ENCODE peak calls at places on chromosomes 12 and 14, in ten cellular contexts. I is left ventricle myocardium inferior, H is uterus, G is upper lobe of right lung, C is iPS DF 6.9, P is cardiac muscle cell, W is A549, U is colonic mucosa, M is cardiac fibroblast, S is NT2/D1. D is an unnamed sample.

GRCh38 chr14:30983858-30984257 is 41.6 kb upstream of the AP4S1 start:
- DNase-seq in I (no peak), H (no peak), G (no peak), C (no peak), P (no peak), W (no peak), U (no peak), M (no peak), S (no peak), D (no peak)

GRCh38 chr12:25458047-25458552 is 95.0 kb downstream of the LMNTD1 start:
- DNase-seq in I (no peak), H (no peak), G (no peak), C (no peak), P (peak), W (peak), U (no peak), M (peak), S (no peak), D (peak)

GRCh38 chr14:54427914-54428313 is 13.3 kb downstream of the CNIH1 start:
- DNase-seq in I (no peak), H (no peak), G (no peak), C (no peak), P (no peak), W (no peak), U (no peak), M (no peak), S (no peak), D (no peak)

GRCh38 chr12:21819236-21819635 is 44.7 kb upstream of the KCNJ8 start:
- DNase-seq in I (no peak), H (no peak), G (no peak), C (no peak), P (no peak), W (no peak), U (no peak), M (peak), S (no peak), D (peak)

GRCh38 chr14:23054000-23054811 is 3.1 kb downstream of the CDH24 start:
- DNase-seq in I (no peak), H (no peak), G (peak), C (no peak), P (no peak), W (no peak), U (no peak), M (peak), S (no peak), D (no peak)

GRCh38 chr12:12684375-12685106 is 11.4 kb downstream of the GPR19 start:
- DNase-seq in I (no peak), H (no peak), G (no peak), C (peak), P (peak), W (no peak), U (no peak), M (peak), S (peak), D (peak)

GRCh38 chr14:56325251-56325839 is 207.1 kb downstream of the PELI2 start:
- DNase-seq in I (no peak), H (no peak), G (no peak), C (no peak), P (peak), W (no peak), U (no peak), M (no peak), S (no peak), D (peak)

GRCh38 chr12:49230176-49230575 is 34.7 kb upstream of the TUBA1C start:
- DNase-seq in I (no peak), H (no peak), G (no peak), C (no peak), P (no peak), W (no peak), U (no peak), M (no peak), S (no peak), D (no peak)

GRCh38 chr14:101583709-101584048 is 22.4 kb downstream of the DIO3 start:
- DNase-seq in I (no peak), H (no peak), G (no peak), C (no peak), P (no peak), W (no peak), U (no peak), M (no peak), S (no peak), D (no peak)

GRCh38 chr14:50380455-50380854 is 16.2 kb downstream of the CDKL1 start:
- DNase-seq in I (no peak), H (no peak), G (no peak), C (no peak), P (no peak), W (no peak), U (no peak), M (no peak), S (no peak), D (no peak)

GRCh38 chr14:51871846-51872245 is 11.4 kb downstream of the GNG2 start:
- DNase-seq in I (no peak), H (no peak), G (no peak), C (no peak), P (no peak), W (no peak), U (no peak), M (no peak), S (no peak), D (no peak)

GRCh38 chr12:48447755-48448154 is 24.6 kb upstream of the ANP32D start:
- DNase-seq in I (no peak), H (no peak), G (no peak), C (no peak), P (no peak), W (no peak), U (no peak), M (no peak), S (no peak), D (no peak)

GRCh38 chr12:5242440-5242839 is 189.5 kb upstream of the NTF3 start:
- DNase-seq in I (no peak), H (no peak), G (no peak), C (no peak), P (no peak), W (no peak), U (no peak), M (no peak), S (no peak), D (no peak)

GRCh38 chr12:69846976-69847375 is 21.9 kb downstream of the MYRFL start:
- DNase-seq in I (no peak), H (no peak), G (no peak), C (no peak), P (no peak), W (no peak), U (no peak), M (no peak), S (no peak), D (no peak)

GRCh38 chr12:60107992-60108391 is 512.2 kb downstream of the SLC16A7 start:
- DNase-seq in I (no peak), H (no peak), G (no peak), C (no peak), P (no peak), W (no peak), U (no peak), M (no peak), S (no peak), D (no peak)

GRCh38 chr12:33222357-33222756 is 217.3 kb downstream of the SYT10 start:
- DNase-seq in I (no peak), H (no peak), G (no peak), C (no peak), P (no peak), W (no peak), U (no peak), M (no peak), S (no peak), D (no peak)

GRCh38 chr12:27635349-27635972 is 60.8 kb upstream of the REP15 start:
- DNase-seq in I (no peak), H (no peak), G (no peak), C (peak), P (peak), W (peak), U (no peak), M (peak), S (peak), D (peak)

GRCh38 chr12:51417826-51418225 is 6.8 kb upstream of the SLC4A8 start:
- DNase-seq in I (no peak), H (no peak), G (no peak), C (no peak), P (no peak), W (no peak), U (no peak), M (no peak), S (no peak), D (no peak)

GRCh38 chr14:68815288-68816182 is 22.7 kb upstream of the ZFP36L1 start:
- DNase-seq in I (no peak), H (no peak), G (no peak), C (no peak), P (no peak), W (no peak), U (no peak), M (peak), S (no peak), D (no peak)

GRCh38 chr14:89013098-89013504 is 188.7 kb downstream of the TTC8 start:
- DNase-seq in I (no peak), H (no peak), G (peak), C (no peak), P (peak), W (peak), U (peak), M (peak), S (no peak), D (peak)
- H3K4me3 ChIP-seq in I (no peak), H (no peak), G (no peak), C (no peak), P (no peak), W (peak), U (peak), M (no peak), S (no peak), D (no peak)

DNA sequence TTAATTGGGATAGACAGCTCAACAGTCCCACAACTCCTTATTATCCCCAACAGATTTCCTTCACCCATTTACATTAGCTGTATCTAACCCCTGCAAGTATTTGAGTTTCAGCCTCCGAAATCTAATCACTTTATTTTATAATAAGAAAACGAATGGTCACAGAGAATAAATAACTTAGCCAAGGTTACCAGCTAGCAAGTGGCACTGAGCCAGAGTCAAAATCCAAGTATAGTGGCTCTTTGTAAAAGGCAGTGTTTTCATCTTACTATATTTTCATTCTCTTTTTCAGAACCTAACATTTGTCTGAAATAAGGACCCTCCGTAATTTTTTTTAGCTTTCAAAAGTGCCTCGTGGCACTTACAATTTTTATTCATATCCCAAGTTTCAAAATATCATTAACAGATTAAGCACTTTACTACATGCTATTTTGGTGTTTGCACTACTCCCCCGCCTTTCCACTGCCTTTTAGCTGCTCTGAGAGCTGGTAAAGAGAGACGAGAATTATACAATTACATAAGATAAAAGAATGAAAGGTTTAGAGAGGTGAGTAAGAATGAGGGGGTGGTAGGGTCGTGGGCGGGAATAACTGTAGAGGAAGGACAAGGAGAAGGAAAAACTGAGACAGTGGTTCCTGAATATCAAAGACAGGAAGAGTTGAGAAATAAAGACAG is 3.7 kb upstream of the USP15 start:
- DNase-seq in I (no peak), H (no peak), G (no peak), C (no peak), P (peak), W (no peak), U (no peak), M (peak), S (no peak), D (no peak)
- H3K4me3 ChIP-seq in I (peak), H (peak), G (no peak), C (no peak), P (no peak), W (no peak), U (no peak), M (no peak), S (no peak), D (no peak)

GRCh38 chr14:61147898-61148549 is 133.1 kb downstream of the TMEM30B start:
- DNase-seq in I (no peak), H (peak), G (no peak), C (no peak), P (peak), W (no peak), U (no peak), M (peak), S (no peak), D (peak)
- H3K4me3 ChIP-seq in I (no peak), H (no peak), G (no peak), C (no peak), P (no peak), W (no peak), U (no peak), M (no peak), S (no peak), D (no peak)

GRCh38 chr12:133180669-133181068 is 626 bp upstream of the ZNF268 start:
- DNase-seq in I (no peak), H (no peak), G (no peak), C (no peak), P (no peak), W (no peak), U (no peak), M (no peak), S (no peak), D (no peak)
- H3K4me3 ChIP-seq in I (peak), H (no peak), G (peak), C (no peak), P (no peak), W (peak), U (no peak), M (no peak), S (no peak), D (no peak)

GRCh38 chr12:31931796-31932715 is 27.2 kb upstream of the RESF1 start:
- DNase-seq in I (no peak), H (no peak), G (no peak), C (no peak), P (no peak), W (no peak), U (no peak), M (no peak), S (no peak), D (no peak)

GRCh38 chr12:31928246-31929139 is 30.7 kb upstream of the RESF1 start:
- DNase-seq in I (no peak), H (no peak), G (no peak), C (no peak), P (no peak), W (no peak), U (no peak), M (no peak), S (no peak), D (no peak)

DNA sequence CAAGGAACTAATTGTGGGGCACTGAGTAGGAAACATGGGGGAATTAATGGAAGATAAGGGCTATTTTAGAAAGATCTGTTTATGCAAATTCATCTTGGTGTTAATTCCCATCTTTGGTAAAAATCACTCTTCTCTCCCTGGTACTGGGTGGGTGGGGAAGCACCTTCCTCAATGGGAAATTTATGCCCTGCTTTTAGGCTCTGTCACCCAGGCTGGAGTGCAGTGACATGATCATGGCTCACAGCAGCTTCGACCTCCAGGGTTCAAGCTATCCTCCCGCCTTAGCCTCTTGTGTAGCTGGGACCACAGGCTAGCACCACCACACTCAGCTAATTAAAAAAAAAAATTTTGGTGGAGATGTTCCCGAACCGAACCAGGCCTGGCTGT is 30.1 kb upstream of the RESF1 start:
- DNase-seq in I (no peak), H (no peak), G (no peak), C (no peak), P (no peak), W (no peak), U (no peak), M (no peak), S (no peak), D (no peak)
- H3K4me3 ChIP-seq in I (no peak), H (no peak), G (no peak), C (no peak), P (no peak), W (no peak), U (no peak), M (no peak), S (no peak), D (no peak)

GRCh38 chr14:89011727-89012271 is 187.3 kb downstream of the TTC8 start:
- DNase-seq in I (no peak), H (no peak), G (no peak), C (no peak), P (no peak), W (no peak), U (peak), M (peak), S (no peak), D (no peak)
- H3K4me3 ChIP-seq in I (no peak), H (no peak), G (peak), C (no peak), P (no peak), W (peak), U (peak), M (no peak), S (no peak), D (no peak)

DNA sequence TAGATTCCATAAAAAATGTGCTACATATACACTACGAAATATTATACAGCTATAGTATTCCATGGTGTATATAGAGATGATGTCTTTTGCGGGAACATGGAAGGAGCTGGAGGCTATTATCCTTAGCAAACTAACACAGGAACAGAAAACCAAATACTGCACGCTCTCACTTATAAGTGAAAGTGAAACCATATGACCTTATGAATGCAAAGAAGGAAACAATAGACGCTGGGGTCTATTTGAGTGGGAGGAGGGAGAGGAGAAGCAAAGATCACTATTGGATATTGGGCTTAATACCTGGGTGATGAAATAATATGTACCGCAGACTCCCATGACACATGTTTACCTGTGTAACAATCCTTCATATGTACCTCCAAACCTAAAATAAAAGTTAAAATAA is 142.7 kb downstream of the LRFN5 start:
- DNase-seq in I (no peak), H (no peak), G (no peak), C (no peak), P (peak), W (no peak), U (no peak), M (peak), S (no peak), D (peak)
- H3K4me3 ChIP-seq in I (peak), H (peak), G (peak), C (no peak), P (no peak), W (no peak), U (no peak), M (no peak), S (no peak), D (no peak)

DNA sequence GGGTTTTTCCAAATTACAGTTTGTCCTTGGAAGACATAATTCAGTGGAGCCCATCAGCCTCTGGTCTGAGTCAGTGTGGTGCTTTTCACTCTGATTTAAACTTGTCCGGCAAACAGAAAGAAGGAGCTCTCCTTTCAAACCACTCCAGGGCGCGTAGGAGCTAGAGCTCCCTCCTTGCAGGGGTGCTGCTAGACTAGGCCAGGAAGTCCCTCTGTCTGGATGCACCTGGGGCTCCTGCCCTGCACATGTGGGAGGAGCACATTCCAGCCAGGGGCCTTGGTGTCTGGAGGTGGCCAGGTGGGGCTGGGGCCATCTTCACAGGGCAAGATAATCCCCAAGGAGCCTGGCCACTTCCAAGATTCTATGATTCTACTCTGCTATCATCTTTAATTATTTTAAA is 3.1 kb downstream of the SERPINA3 start:
- DNase-seq in I (no peak), H (no peak), G (no peak), C (no peak), P (no peak), W (no peak), U (no peak), M (no peak), S (no peak), D (no peak)
- H3K4me3 ChIP-seq in I (peak), H (no peak), G (no peak), C (no peak), P (no peak), W (no peak), U (no peak), M (no peak), S (no peak), D (no peak)

D was measured in astrocyte of the spinal cord.